ENCODE peak calls at places on chromosome 15, in six cellular contexts. One of them, this sample, is unnamed.

GRCh38 chr15:77959094-77959879 is 118.2 kb downstream of the TBC1D2B start:
- DNase-seq in psoas muscle: peak
- DNase-seq in cardiac muscle cell: peak
- DNase-seq in tibial artery: peak
- DNase-seq in GM10248: peak
- DNase-seq in fibroblast of the aortic adventitia: peak
- DNase-seq in this sample: peak

GRCh38 chr15:89971592-89971997 is 29.5 kb upstream of the ZNF710 start:
- DNase-seq in psoas muscle: peak
- DNase-seq in cardiac muscle cell: peak
- DNase-seq in tibial artery: no peak
- DNase-seq in GM10248: peak
- DNase-seq in fibroblast of the aortic adventitia: peak
- DNase-seq in this sample: peak

GRCh38 chr15:57218826-57219576 is 157.3 kb upstream of the CGNL1 start:
- DNase-seq in psoas muscle: no peak
- DNase-seq in cardiac muscle cell: peak
- DNase-seq in tibial artery: no peak
- DNase-seq in GM10248: no peak
- DNase-seq in fibroblast of the aortic adventitia: peak
- DNase-seq in this sample: no peak

GRCh38 chr15:87755226-87755625 is 501.3 kb downstream of the NTRK3 start:
- DNase-seq in psoas muscle: no peak
- DNase-seq in cardiac muscle cell: no peak
- DNase-seq in tibial artery: no peak
- DNase-seq in GM10248: no peak
- DNase-seq in fibroblast of the aortic adventitia: no peak
- DNase-seq in this sample: no peak

GRCh38 chr15:73752817-73753214 is 335 bp downstream of the INSYN1 start:
- DNase-seq in psoas muscle: no peak
- DNase-seq in cardiac muscle cell: peak
- DNase-seq in tibial artery: no peak
- DNase-seq in GM10248: no peak
- DNase-seq in fibroblast of the aortic adventitia: no peak
- DNase-seq in this sample: no peak

GRCh38 chr15:26298666-26299065 is 435.5 kb upstream of the ATP10A start:
- DNase-seq in psoas muscle: no peak
- DNase-seq in cardiac muscle cell: no peak
- DNase-seq in tibial artery: no peak
- DNase-seq in GM10248: no peak
- DNase-seq in fibroblast of the aortic adventitia: no peak
- DNase-seq in this sample: no peak

GRCh38 chr15:36365963-36366362 is 213.5 kb upstream of the CDIN1 start:
- DNase-seq in psoas muscle: no peak
- DNase-seq in cardiac muscle cell: peak
- DNase-seq in tibial artery: no peak
- DNase-seq in GM10248: no peak
- DNase-seq in fibroblast of the aortic adventitia: no peak
- DNase-seq in this sample: no peak

GRCh38 chr15:70036585-70037343 is 61.0 kb downstream of the TLE3 start:
- DNase-seq in psoas muscle: no peak
- DNase-seq in cardiac muscle cell: no peak
- DNase-seq in tibial artery: peak
- DNase-seq in GM10248: peak
- DNase-seq in fibroblast of the aortic adventitia: no peak
- DNase-seq in this sample: peak

GRCh38 chr15:43896543-43896942 is 69.7 kb downstream of the WDR76 start:
- DNase-seq in psoas muscle: no peak
- DNase-seq in cardiac muscle cell: no peak
- DNase-seq in tibial artery: no peak
- DNase-seq in GM10248: no peak
- DNase-seq in fibroblast of the aortic adventitia: no peak
- DNase-seq in this sample: no peak

GRCh38 chr15:100426893-100427292 is 85.1 kb upstream of the ADAMTS17 start:
- DNase-seq in psoas muscle: peak
- DNase-seq in cardiac muscle cell: no peak
- DNase-seq in tibial artery: no peak
- DNase-seq in GM10248: no peak
- DNase-seq in fibroblast of the aortic adventitia: no peak
- DNase-seq in this sample: no peak

GRCh38 chr15:71970435-71970834 is 147.5 kb downstream of the MYO9A start:
- DNase-seq in psoas muscle: no peak
- DNase-seq in cardiac muscle cell: no peak
- DNase-seq in tibial artery: no peak
- DNase-seq in GM10248: no peak
- DNase-seq in fibroblast of the aortic adventitia: no peak
- DNase-seq in this sample: no peak

GRCh38 chr15:45132844-45133560 is 3.2 kb downstream of the DUOX1 start:
- DNase-seq in psoas muscle: no peak
- DNase-seq in cardiac muscle cell: no peak
- DNase-seq in tibial artery: no peak
- DNase-seq in GM10248: no peak
- DNase-seq in fibroblast of the aortic adventitia: no peak
- DNase-seq in this sample: no peak

GRCh38 chr15:44550256-44550655 is 13.3 kb downstream of the EIF3J start:
- DNase-seq in psoas muscle: no peak
- DNase-seq in cardiac muscle cell: peak
- DNase-seq in tibial artery: no peak
- DNase-seq in GM10248: no peak
- DNase-seq in fibroblast of the aortic adventitia: peak
- DNase-seq in this sample: no peak

GRCh38 chr15:57518779-57519410 is 72.8 kb upstream of the MYZAP start:
- DNase-seq in psoas muscle: no peak
- DNase-seq in cardiac muscle cell: no peak
- DNase-seq in tibial artery: no peak
- DNase-seq in GM10248: no peak
- DNase-seq in fibroblast of the aortic adventitia: no peak
- DNase-seq in this sample: no peak

GRCh38 chr15:70575251-70576227 is 187.8 kb downstream of the UACA start:
- DNase-seq in psoas muscle: no peak
- DNase-seq in cardiac muscle cell: no peak
- DNase-seq in tibial artery: peak
- DNase-seq in GM10248: no peak
- DNase-seq in fibroblast of the aortic adventitia: peak
- DNase-seq in this sample: no peak

GRCh38 chr15:72585659-72586058 is 68.8 kb upstream of the GOLGA6B start:
- DNase-seq in psoas muscle: no peak
- DNase-seq in cardiac muscle cell: peak
- DNase-seq in tibial artery: no peak
- DNase-seq in GM10248: no peak
- DNase-seq in fibroblast of the aortic adventitia: peak
- DNase-seq in this sample: no peak

GRCh38 chr15:29141908-29142747 is 127.5 kb downstream of the NSMCE3 start:
- DNase-seq in psoas muscle: no peak
- DNase-seq in cardiac muscle cell: no peak
- DNase-seq in tibial artery: peak
- DNase-seq in GM10248: no peak
- DNase-seq in fibroblast of the aortic adventitia: peak
- DNase-seq in this sample: no peak

GRCh38 chr15:31887246-31887645 is 143.1 kb upstream of the CHRNA7 start:
- DNase-seq in psoas muscle: no peak
- DNase-seq in cardiac muscle cell: no peak
- DNase-seq in tibial artery: no peak
- DNase-seq in GM10248: no peak
- DNase-seq in fibroblast of the aortic adventitia: no peak
- DNase-seq in this sample: no peak

GRCh38 chr15:38516636-38517035 is 48.0 kb downstream of the RASGRP1 start:
- DNase-seq in psoas muscle: no peak
- DNase-seq in cardiac muscle cell: no peak
- DNase-seq in tibial artery: no peak
- DNase-seq in GM10248: no peak
- DNase-seq in fibroblast of the aortic adventitia: no peak
- DNase-seq in this sample: no peak

GRCh38 chr15:35751421-35752133 is 205.6 kb upstream of the DPH6 start:
- DNase-seq in psoas muscle: peak
- DNase-seq in cardiac muscle cell: peak
- DNase-seq in tibial artery: peak
- DNase-seq in GM10248: peak
- DNase-seq in fibroblast of the aortic adventitia: peak
- DNase-seq in this sample: no peak

GRCh38 chr15:36291501-36291900 is 287.9 kb upstream of the CDIN1 start:
- DNase-seq in psoas muscle: no peak
- DNase-seq in cardiac muscle cell: no peak
- DNase-seq in tibial artery: no peak
- DNase-seq in GM10248: no peak
- DNase-seq in fibroblast of the aortic adventitia: no peak
- DNase-seq in this sample: no peak

GRCh38 chr15:40930430-40931299 is 1.5 kb downstream of the DLL4 start:
- DNase-seq in psoas muscle: peak
- DNase-seq in cardiac muscle cell: peak
- DNase-seq in tibial artery: no peak
- DNase-seq in GM10248: peak
- DNase-seq in fibroblast of the aortic adventitia: peak
- DNase-seq in this sample: peak

GRCh38 chr15:67085818-67086649 is 20.6 kb downstream of the SMAD3 start:
- DNase-seq in psoas muscle: no peak
- DNase-seq in cardiac muscle cell: peak
- DNase-seq in tibial artery: no peak
- DNase-seq in GM10248: peak
- DNase-seq in fibroblast of the aortic adventitia: peak
- DNase-seq in this sample: no peak

GRCh38 chr15:58517682-58518525 is 86.1 kb downstream of the LIPC start:
- DNase-seq in psoas muscle: no peak
- DNase-seq in cardiac muscle cell: no peak
- DNase-seq in tibial artery: no peak
- DNase-seq in GM10248: peak
- DNase-seq in fibroblast of the aortic adventitia: no peak
- DNase-seq in this sample: no peak

GRCh38 chr15:83320831-83321230 is 36.4 kb upstream of the BNC1 start:
- DNase-seq in psoas muscle: no peak
- DNase-seq in cardiac muscle cell: peak
- DNase-seq in tibial artery: no peak
- DNase-seq in GM10248: no peak
- DNase-seq in fibroblast of the aortic adventitia: no peak
- DNase-seq in this sample: no peak

GRCh38 chr15:40536501-40536900 is 28.3 kb downstream of the CCDC32 start:
- DNase-seq in psoas muscle: no peak
- DNase-seq in cardiac muscle cell: peak
- DNase-seq in tibial artery: no peak
- DNase-seq in GM10248: no peak
- DNase-seq in fibroblast of the aortic adventitia: peak
- DNase-seq in this sample: no peak

GRCh38 chr15:24784506-24784905 is 108.9 kb downstream of the NPAP1 start:
- DNase-seq in psoas muscle: no peak
- DNase-seq in cardiac muscle cell: no peak
- DNase-seq in tibial artery: no peak
- DNase-seq in GM10248: no peak
- DNase-seq in fibroblast of the aortic adventitia: no peak
- DNase-seq in this sample: no peak

GRCh38 chr15:88450125-88450798 is 16.9 kb downstream of the MRPL46 start:
- DNase-seq in psoas muscle: peak
- DNase-seq in cardiac muscle cell: peak
- DNase-seq in tibial artery: no peak
- DNase-seq in GM10248: peak
- DNase-seq in fibroblast of the aortic adventitia: peak
- DNase-seq in this sample: no peak

GRCh38 chr15:91032919-91033803 is 10.8 kb upstream of the VPS33B start:
- DNase-seq in psoas muscle: peak
- DNase-seq in cardiac muscle cell: peak
- DNase-seq in tibial artery: no peak
- DNase-seq in GM10248: peak
- DNase-seq in fibroblast of the aortic adventitia: peak
- DNase-seq in this sample: peak
- TF ChIP-seq CTCF in psoas muscle: peak
- TF ChIP-seq CTCF in cardiac muscle cell: peak
- TF ChIP-seq CTCF in tibial artery: peak
- TF ChIP-seq CTCF in GM10248: peak
- TF ChIP-seq CTCF in fibroblast of the aortic adventitia: peak
- TF ChIP-seq CTCF in this sample: peak

DNA sequence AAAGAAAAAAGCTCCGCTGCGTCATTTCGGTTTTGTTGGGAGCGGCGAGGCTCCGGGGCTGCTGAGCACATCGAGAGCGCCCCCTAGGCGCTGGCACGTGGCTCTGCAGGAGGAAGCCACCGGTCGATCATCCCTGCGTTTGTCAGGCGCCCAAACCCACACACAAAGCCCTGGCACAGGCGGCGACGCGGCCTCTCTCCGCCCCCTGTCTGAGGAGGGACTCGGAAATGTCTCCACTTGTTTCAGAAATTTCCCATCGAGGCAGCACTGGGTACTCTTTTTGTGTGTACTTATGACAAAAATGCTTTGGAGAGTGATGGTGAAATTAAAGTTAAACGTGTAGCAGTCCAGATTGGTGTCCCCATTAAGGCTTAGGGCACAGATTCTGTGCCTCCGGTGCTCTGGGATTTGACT is 407.3 kb upstream of the ONECUT1 start:
- DNase-seq in psoas muscle: peak
- DNase-seq in cardiac muscle cell: peak
- DNase-seq in tibial artery: no peak
- DNase-seq in GM10248: peak
- DNase-seq in fibroblast of the aortic adventitia: peak
- DNase-seq in this sample: peak
- TF ChIP-seq CTCF in psoas muscle: peak
- TF ChIP-seq CTCF in cardiac muscle cell: peak
- TF ChIP-seq CTCF in tibial artery: peak
- TF ChIP-seq CTCF in GM10248: peak
- TF ChIP-seq CTCF in fibroblast of the aortic adventitia: peak
- TF ChIP-seq CTCF in this sample: peak

GRCh38 chr15:48267766-48268165 is 61.7 kb downstream of the SLC12A1 start:
- DNase-seq in psoas muscle: no peak
- DNase-seq in cardiac muscle cell: no peak
- DNase-seq in tibial artery: no peak
- DNase-seq in GM10248: no peak
- DNase-seq in fibroblast of the aortic adventitia: no peak
- DNase-seq in this sample: no peak

DNA sequence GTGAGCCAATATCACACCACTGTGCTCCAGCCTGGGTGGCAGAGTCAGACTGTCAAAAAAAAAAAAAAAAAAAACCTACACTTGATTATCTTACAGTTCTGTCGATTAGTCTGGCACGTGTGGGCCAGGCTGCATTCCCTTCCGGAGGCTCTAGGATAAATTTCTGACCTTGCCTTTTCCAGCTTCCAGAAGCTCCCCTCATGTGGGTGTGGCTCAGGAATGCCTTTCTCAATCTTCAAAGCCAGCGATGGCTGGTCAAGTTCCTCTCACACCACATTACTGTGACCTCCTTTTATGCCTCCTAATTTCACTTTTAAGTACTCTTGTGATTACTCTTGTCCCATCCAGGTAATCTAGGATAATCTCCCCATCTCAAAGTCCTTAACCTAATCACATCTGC is 58.2 kb upstream of the DUT start:
- DNase-seq in psoas muscle: no peak
- DNase-seq in cardiac muscle cell: no peak
- DNase-seq in tibial artery: no peak
- DNase-seq in GM10248: no peak
- DNase-seq in fibroblast of the aortic adventitia: no peak
- DNase-seq in this sample: no peak
- TF ChIP-seq CTCF in psoas muscle: no peak
- TF ChIP-seq CTCF in cardiac muscle cell: no peak
- TF ChIP-seq CTCF in tibial artery: no peak
- TF ChIP-seq CTCF in GM10248: no peak
- TF ChIP-seq CTCF in fibroblast of the aortic adventitia: no peak
- TF ChIP-seq CTCF in this sample: no peak

DNA sequence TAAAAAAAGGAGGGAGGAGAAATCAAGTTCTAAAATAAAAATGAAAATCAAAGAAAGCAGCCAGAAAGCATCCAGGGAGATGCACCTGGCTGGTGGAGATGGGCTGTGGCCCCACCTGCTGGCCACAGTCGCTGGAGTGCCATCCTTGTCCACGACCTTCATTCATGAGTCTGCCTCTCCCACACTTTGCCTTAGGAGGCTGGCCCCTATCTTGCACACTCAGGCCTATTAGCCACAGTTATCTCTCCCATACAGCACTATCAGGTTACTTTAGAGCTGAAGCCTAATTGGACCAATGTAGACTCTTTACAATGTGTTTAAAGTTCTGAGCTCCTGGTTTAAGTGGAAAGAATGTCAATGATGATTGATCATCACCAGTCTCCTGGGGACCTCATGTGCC is 392.0 kb upstream of the RORA start:
- DNase-seq in psoas muscle: peak
- DNase-seq in cardiac muscle cell: peak
- DNase-seq in tibial artery: no peak
- DNase-seq in GM10248: no peak
- DNase-seq in fibroblast of the aortic adventitia: no peak
- DNase-seq in this sample: no peak
- TF ChIP-seq CTCF in psoas muscle: peak
- TF ChIP-seq CTCF in cardiac muscle cell: peak
- TF ChIP-seq CTCF in tibial artery: peak
- TF ChIP-seq CTCF in GM10248: peak
- TF ChIP-seq CTCF in fibroblast of the aortic adventitia: no peak
- TF ChIP-seq CTCF in this sample: peak

This sample was measured in lower lobe of right lung.